ENCODE peak calls at places on chromosomes 3 and 15, in four cellular contexts. One of them, this sample, is unnamed.

GRCh38 chr3:47420511-47421484 is 40.0 kb downstream of the PTPN23 start:
- DNase-seq in heart right ventricle: peak
- DNase-seq in A549: peak
- DNase-seq in transverse colon: peak
- DNase-seq in this sample: peak

GRCh38 chr15:35784745-35785144 is 238.8 kb upstream of the DPH6 start:
- DNase-seq in heart right ventricle: no peak
- DNase-seq in A549: no peak
- DNase-seq in transverse colon: no peak
- DNase-seq in this sample: peak

GRCh38 chr3:148794357-148794756 is 33.3 kb upstream of the CPB1 start:
- DNase-seq in heart right ventricle: no peak
- DNase-seq in A549: no peak
- DNase-seq in transverse colon: no peak
- DNase-seq in this sample: no peak

GRCh38 chr15:63238796-63239195 is 38.6 kb upstream of the APH1B start:
- DNase-seq in heart right ventricle: no peak
- DNase-seq in A549: no peak
- DNase-seq in transverse colon: no peak
- DNase-seq in this sample: peak

GRCh38 chr15:84108725-84109124 is 126.8 kb upstream of the GOLGA6L4 start:
- DNase-seq in heart right ventricle: no peak
- DNase-seq in A549: no peak
- DNase-seq in transverse colon: no peak
- DNase-seq in this sample: peak

GRCh38 chr3:197730200-197730599 is 6.5 kb downstream of the RUBCN start:
- DNase-seq in heart right ventricle: no peak
- DNase-seq in A549: no peak
- DNase-seq in transverse colon: no peak
- DNase-seq in this sample: no peak

GRCh38 chr15:48411971-48412591 is 80.9 kb downstream of the DUT start:
- DNase-seq in heart right ventricle: no peak
- DNase-seq in A549: no peak
- DNase-seq in transverse colon: no peak
- DNase-seq in this sample: no peak

GRCh38 chr3:99351097-99351496 is 287.3 kb upstream of the COL8A1 start:
- DNase-seq in heart right ventricle: no peak
- DNase-seq in A549: no peak
- DNase-seq in transverse colon: peak
- DNase-seq in this sample: no peak

GRCh38 chr15:29528276-29528675 is 258.7 kb upstream of the NSMCE3 start:
- DNase-seq in heart right ventricle: peak
- DNase-seq in A549: no peak
- DNase-seq in transverse colon: no peak
- DNase-seq in this sample: no peak

GRCh38 chr15:31792611-31793199 is 237.6 kb upstream of the CHRNA7 start:
- DNase-seq in heart right ventricle: no peak
- DNase-seq in A549: no peak
- DNase-seq in transverse colon: no peak
- DNase-seq in this sample: no peak

GRCh38 chr15:36407647-36408046 is 171.8 kb upstream of the CDIN1 start:
- DNase-seq in heart right ventricle: no peak
- DNase-seq in A549: no peak
- DNase-seq in transverse colon: no peak
- DNase-seq in this sample: peak

GRCh38 chr3:132253262-132253878 is 63.8 kb upstream of the ACP3 start:
- DNase-seq in heart right ventricle: peak
- DNase-seq in A549: peak
- DNase-seq in transverse colon: peak
- DNase-seq in this sample: peak

GRCh38 chr3:166785851-166786250 is 594.2 kb downstream of the ZBBX start:
- DNase-seq in heart right ventricle: no peak
- DNase-seq in A549: no peak
- DNase-seq in transverse colon: no peak
- DNase-seq in this sample: no peak

GRCh38 chr15:66638377-66638776 is 63.7 kb upstream of the SMAD6 start:
- DNase-seq in heart right ventricle: no peak
- DNase-seq in A549: no peak
- DNase-seq in transverse colon: no peak
- DNase-seq in this sample: no peak

GRCh38 chr15:90907838-90908507 is 4.9 kb downstream of the MAN2A2 start:
- DNase-seq in heart right ventricle: no peak
- DNase-seq in A549: no peak
- DNase-seq in transverse colon: no peak
- DNase-seq in this sample: no peak

GRCh38 chr3:20340324-20340928 is 154.4 kb upstream of the SGO1 start:
- DNase-seq in heart right ventricle: peak
- DNase-seq in A549: peak
- DNase-seq in transverse colon: peak
- DNase-seq in this sample: peak

GRCh38 chr3:18098960-18099587 is 326.1 kb downstream of the SATB1 start:
- DNase-seq in heart right ventricle: no peak
- DNase-seq in A549: peak
- DNase-seq in transverse colon: no peak
- DNase-seq in this sample: peak

GRCh38 chr3:87200059-87200458 is 27.1 kb upstream of the CHMP2B start:
- DNase-seq in heart right ventricle: no peak
- DNase-seq in A549: no peak
- DNase-seq in transverse colon: no peak
- DNase-seq in this sample: peak

GRCh38 chr3:127687228-127687737 is 14.5 kb downstream of the ABTB1 start:
- DNase-seq in heart right ventricle: no peak
- DNase-seq in A549: no peak
- DNase-seq in transverse colon: no peak
- DNase-seq in this sample: no peak

GRCh38 chr3:141331370-141332318 is 36.7 kb upstream of the ZBTB38 start:
- DNase-seq in heart right ventricle: peak
- DNase-seq in A549: peak
- DNase-seq in transverse colon: peak
- DNase-seq in this sample: peak

GRCh38 chr15:60744826-60745225 is 265.9 kb upstream of the ICE2 start:
- DNase-seq in heart right ventricle: peak
- DNase-seq in A549: no peak
- DNase-seq in transverse colon: no peak
- DNase-seq in this sample: no peak

GRCh38 chr3:155391104-155391503 is 97.6 kb upstream of the STRIT1 start:
- DNase-seq in heart right ventricle: no peak
- DNase-seq in A549: no peak
- DNase-seq in transverse colon: no peak
- DNase-seq in this sample: peak

GRCh38 chr3:47908744-47909143 is 105.8 kb downstream of the DHX30 start:
- DNase-seq in heart right ventricle: no peak
- DNase-seq in A549: no peak
- DNase-seq in transverse colon: no peak
- DNase-seq in this sample: no peak

GRCh38 chr3:95348879-95349278 is 1286.0 kb downstream of the NSUN3 start:
- DNase-seq in heart right ventricle: no peak
- DNase-seq in A549: no peak
- DNase-seq in transverse colon: no peak
- DNase-seq in this sample: no peak

GRCh38 chr15:65940618-65940909 is 71.3 kb downstream of the RAB11A start:
- DNase-seq in heart right ventricle: no peak
- DNase-seq in A549: peak
- DNase-seq in transverse colon: no peak
- DNase-seq in this sample: no peak

GRCh38 chr3:169573129-169573528 is 90.4 kb downstream of the MECOM start:
- DNase-seq in heart right ventricle: no peak
- DNase-seq in A549: no peak
- DNase-seq in transverse colon: no peak
- DNase-seq in this sample: no peak
- TF ChIP-seq CTCF in heart right ventricle: no peak
- TF ChIP-seq CTCF in A549: peak
- TF ChIP-seq CTCF in transverse colon: no peak
- TF ChIP-seq CTCF in this sample: peak

DNA sequence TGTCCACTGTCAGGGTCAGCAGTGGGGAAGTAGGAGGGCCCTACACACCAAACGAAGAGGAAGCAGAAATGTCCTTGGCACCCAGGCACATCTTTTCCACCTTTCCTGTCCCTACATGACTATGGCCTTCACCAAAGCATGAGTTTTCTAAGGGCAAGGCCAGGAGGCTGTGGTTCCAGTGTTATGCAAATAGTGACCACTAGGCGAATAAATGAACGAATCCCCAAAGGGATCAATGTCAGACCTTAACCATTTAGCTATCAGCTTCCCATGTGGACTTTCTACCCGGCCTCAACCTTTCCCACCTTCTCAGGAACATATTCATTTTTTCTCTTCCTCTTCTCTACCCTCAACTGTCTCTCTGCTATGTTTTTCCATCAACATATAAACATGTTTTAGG is 63.1 kb downstream of the NTRK3 start:
- DNase-seq in heart right ventricle: no peak
- DNase-seq in A549: peak
- DNase-seq in transverse colon: no peak
- DNase-seq in this sample: peak
- TF ChIP-seq CTCF in heart right ventricle: no peak
- TF ChIP-seq CTCF in A549: no peak
- TF ChIP-seq CTCF in transverse colon: no peak
- TF ChIP-seq CTCF in this sample: peak

DNA sequence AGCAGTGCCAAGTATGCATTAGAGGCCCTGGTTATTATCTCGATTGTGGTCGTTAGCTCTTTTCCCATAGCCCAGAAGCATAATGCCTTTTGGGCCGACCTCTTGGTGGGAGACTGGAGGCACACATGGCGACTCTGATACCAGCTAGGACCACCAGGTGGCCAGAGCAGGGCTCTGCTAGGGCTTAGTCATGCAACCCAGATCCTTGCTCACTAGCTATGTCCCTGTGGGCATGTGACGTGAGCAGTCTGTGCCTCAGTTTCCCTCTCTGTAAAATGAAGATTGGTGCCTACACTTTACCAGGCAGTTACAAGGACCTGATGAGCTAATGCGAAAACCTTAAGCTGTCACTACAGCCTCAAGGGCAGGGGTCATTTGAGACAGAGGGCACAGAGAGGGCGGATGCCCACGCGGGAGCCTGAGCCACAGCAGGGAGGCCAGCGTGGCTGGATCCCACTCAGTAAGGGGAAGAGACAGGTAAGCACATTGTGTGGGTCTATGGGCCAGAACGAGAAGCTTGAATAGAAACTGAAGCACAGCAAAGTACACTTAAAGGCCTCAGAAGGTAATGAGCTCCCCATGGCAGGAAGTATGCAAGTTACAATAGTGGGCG is 8.8 kb downstream of the KLF15 start:
- DNase-seq in heart right ventricle: peak
- DNase-seq in A549: no peak
- DNase-seq in transverse colon: no peak
- DNase-seq in this sample: peak
- TF ChIP-seq CTCF in heart right ventricle: no peak
- TF ChIP-seq CTCF in A549: no peak
- TF ChIP-seq CTCF in transverse colon: no peak
- TF ChIP-seq CTCF in this sample: peak

GRCh38 chr3:128950223-128950938 is 43.5 kb downstream of the CFAP92 start:
- DNase-seq in heart right ventricle: no peak
- DNase-seq in A549: peak
- DNase-seq in transverse colon: no peak
- DNase-seq in this sample: peak
- TF ChIP-seq CTCF in heart right ventricle: no peak
- TF ChIP-seq CTCF in A549: no peak
- TF ChIP-seq CTCF in transverse colon: no peak
- TF ChIP-seq CTCF in this sample: peak

GRCh38 chr3:196684548-196685407 is 27.3 kb downstream of the CEP19 start:
- DNase-seq in heart right ventricle: peak
- DNase-seq in A549: peak
- DNase-seq in transverse colon: peak
- DNase-seq in this sample: peak
- TF ChIP-seq CTCF in heart right ventricle: peak
- TF ChIP-seq CTCF in A549: peak
- TF ChIP-seq CTCF in transverse colon: peak
- TF ChIP-seq CTCF in this sample: peak

DNA sequence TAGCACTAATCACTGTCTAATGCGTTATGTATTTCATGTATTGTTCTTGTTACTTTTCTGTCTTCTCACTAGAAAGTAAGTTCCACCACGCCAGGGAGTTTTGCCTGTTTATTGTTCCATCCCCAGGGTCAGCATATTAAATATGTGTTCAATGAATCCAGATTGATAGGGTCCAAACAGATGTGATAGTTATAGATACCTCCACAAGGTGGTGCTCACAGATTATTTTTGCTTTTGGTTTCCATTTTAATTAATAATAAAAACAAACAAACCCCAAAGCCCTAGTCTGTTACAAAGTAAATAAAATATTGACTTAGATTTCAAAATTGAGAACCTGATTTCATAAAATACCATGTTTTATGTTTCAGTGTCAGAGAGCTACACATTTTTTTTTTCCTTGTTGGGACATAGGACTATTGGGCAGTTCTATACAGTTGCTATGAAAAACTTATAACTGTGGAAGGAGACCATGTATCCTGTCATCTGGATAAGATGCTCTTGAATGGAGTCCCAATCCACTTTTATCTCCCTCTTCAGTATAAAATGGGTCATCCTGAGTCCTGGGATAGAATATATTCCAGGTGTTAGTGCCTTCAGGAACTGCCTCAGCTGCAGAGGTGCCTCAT is 12.4 kb downstream of the OTOL1 start:
- DNase-seq in heart right ventricle: no peak
- DNase-seq in A549: peak
- DNase-seq in transverse colon: no peak
- DNase-seq in this sample: peak
- TF ChIP-seq CTCF in heart right ventricle: no peak
- TF ChIP-seq CTCF in A549: peak
- TF ChIP-seq CTCF in transverse colon: peak
- TF ChIP-seq CTCF in this sample: peak

DNA sequence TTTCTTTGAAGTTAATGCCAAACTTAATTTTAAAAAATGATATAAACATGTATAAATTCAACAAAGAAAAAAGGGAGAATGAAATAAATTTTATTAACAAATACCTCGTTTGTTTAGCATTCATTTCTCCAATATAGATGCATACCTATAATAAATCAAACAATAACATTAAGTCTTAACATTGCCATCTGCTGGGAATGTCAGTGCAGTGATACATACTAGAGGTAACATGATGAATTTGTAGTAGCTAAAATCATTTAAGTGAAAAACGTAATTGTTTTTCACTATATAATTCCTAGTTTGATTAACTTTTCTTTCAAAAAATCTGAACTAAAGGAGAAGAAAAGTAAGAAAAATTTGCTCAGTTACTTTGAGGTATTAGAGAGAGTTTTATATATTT is 340.2 kb upstream of the CBLB start:
- DNase-seq in heart right ventricle: no peak
- DNase-seq in A549: no peak
- DNase-seq in transverse colon: no peak
- DNase-seq in this sample: peak
- TF ChIP-seq CTCF in heart right ventricle: no peak
- TF ChIP-seq CTCF in A549: peak
- TF ChIP-seq CTCF in transverse colon: no peak
- TF ChIP-seq CTCF in this sample: peak

DNA sequence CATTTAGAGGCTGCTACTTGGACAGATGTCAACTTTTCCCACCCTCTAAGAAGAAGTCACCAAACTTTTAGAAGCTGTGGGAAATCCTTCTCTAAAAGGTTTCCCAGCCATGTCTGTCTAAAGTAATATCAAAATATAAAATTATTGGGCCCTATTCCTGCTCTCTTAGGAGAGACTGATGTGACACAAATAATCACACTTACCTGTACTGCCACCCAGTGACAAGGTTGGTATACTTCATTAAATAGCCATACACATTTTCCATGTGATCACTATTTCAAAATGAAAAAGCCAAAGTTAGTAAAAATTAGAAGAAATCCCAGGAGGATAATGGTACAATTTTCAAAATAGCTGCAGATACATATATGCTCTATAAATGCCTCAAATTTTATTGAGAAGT is 12.6 kb downstream of the OSBPL11 start:
- DNase-seq in heart right ventricle: no peak
- DNase-seq in A549: no peak
- DNase-seq in transverse colon: no peak
- DNase-seq in this sample: peak
- TF ChIP-seq CTCF in heart right ventricle: no peak
- TF ChIP-seq CTCF in A549: no peak
- TF ChIP-seq CTCF in transverse colon: no peak
- TF ChIP-seq CTCF in this sample: peak